ENCODE peak calls at places on chromosome 17, in nine cellular contexts. One of them, this sample, is unnamed.

GRCh38 chr17:46057366-46057765 is 58.3 kb downstream of the STH start:
- DNase-seq in left lung: no peak
- DNase-seq in endothelial cell: no peak
- DNase-seq in stimulated activated CD4-positive, alpha-beta T cell treated with anti-CD3 and anti-CD28 coated beads, TNF-alpha, amount 100 ng/mL, for 1 hour: no peak
- DNase-seq in HTR-8/SVneo: no peak
- DNase-seq in glutamatergic neuron: no peak
- DNase-seq in sciatic nerve: no peak
- DNase-seq in kidney epithelial cell: no peak
- DNase-seq in ovary: no peak
- DNase-seq in this sample: no peak

GRCh38 chr17:33725675-33726271 is 432.7 kb upstream of the ASIC2 start:
- DNase-seq in HTR-8/SVneo: peak; percentile 15
- DNase-seq in glutamatergic neuron: peak; percentile 76
- DNase-seq in left lung: no peak
- DNase-seq in endothelial cell: peak; percentile 74
- DNase-seq in stimulated activated CD4-positive, alpha-beta T cell treated with anti-CD3 and anti-CD28 coated beads, TNF-alpha, amount 100 ng/mL, for 1 hour: no peak
- DNase-seq in kidney epithelial cell: no peak
- DNase-seq in ovary: no peak
- DNase-seq in sciatic nerve: no peak
- DNase-seq in this sample: peak; percentile 64

GRCh38 chr17:7043544-7044268 is at the start of gene SLC16A11:
- DNase-seq in left lung: peak; percentile 86
- DNase-seq in stimulated activated CD4-positive, alpha-beta T cell treated with anti-CD3 and anti-CD28 coated beads, TNF-alpha, amount 100 ng/mL, for 1 hour: no peak
- DNase-seq in endothelial cell: no peak
- DNase-seq in sciatic nerve: no peak
- DNase-seq in glutamatergic neuron: peak; percentile 55
- DNase-seq in kidney epithelial cell: no peak
- DNase-seq in HTR-8/SVneo: no peak
- DNase-seq in ovary: no peak
- DNase-seq in this sample: peak; percentile 72

GRCh38 chr17:8975091-8975707 is 9.7 kb upstream of the PIK3R5 start:
- DNase-seq in ovary: no peak
- DNase-seq in endothelial cell: no peak
- DNase-seq in stimulated activated CD4-positive, alpha-beta T cell treated with anti-CD3 and anti-CD28 coated beads, TNF-alpha, amount 100 ng/mL, for 1 hour: no peak
- DNase-seq in HTR-8/SVneo: no peak
- DNase-seq in kidney epithelial cell: no peak
- DNase-seq in left lung: no peak
- DNase-seq in glutamatergic neuron: no peak
- DNase-seq in sciatic nerve: no peak
- DNase-seq in this sample: no peak

GRCh38 chr17:28042657-28042720 is at the start of gene NLK:
- DNase-seq in stimulated activated CD4-positive, alpha-beta T cell treated with anti-CD3 and anti-CD28 coated beads, TNF-alpha, amount 100 ng/mL, for 1 hour: no peak
- DNase-seq in HTR-8/SVneo: no peak
- DNase-seq in sciatic nerve: no peak
- DNase-seq in endothelial cell: no peak
- DNase-seq in left lung: no peak
- DNase-seq in ovary: no peak
- DNase-seq in glutamatergic neuron: no peak
- DNase-seq in kidney epithelial cell: no peak
- DNase-seq in this sample: no peak

GRCh38 chr17:19645608-19646250 is 2.8 kb upstream of the ALDH3A2 start:
- DNase-seq in sciatic nerve: no peak
- DNase-seq in ovary: no peak
- DNase-seq in endothelial cell: peak; percentile 61
- DNase-seq in left lung: no peak
- DNase-seq in kidney epithelial cell: no peak
- DNase-seq in stimulated activated CD4-positive, alpha-beta T cell treated with anti-CD3 and anti-CD28 coated beads, TNF-alpha, amount 100 ng/mL, for 1 hour: no peak
- DNase-seq in HTR-8/SVneo: peak; percentile 39
- DNase-seq in glutamatergic neuron: peak; percentile 64
- DNase-seq in this sample: peak; percentile 68

GRCh38 chr17:1241904-1242303 is 28.3 kb upstream of the BHLHA9 start:
- DNase-seq in ovary: no peak
- DNase-seq in endothelial cell: no peak
- DNase-seq in HTR-8/SVneo: no peak
- DNase-seq in left lung: no peak
- DNase-seq in stimulated activated CD4-positive, alpha-beta T cell treated with anti-CD3 and anti-CD28 coated beads, TNF-alpha, amount 100 ng/mL, for 1 hour: no peak
- DNase-seq in kidney epithelial cell: no peak
- DNase-seq in glutamatergic neuron: no peak
- DNase-seq in sciatic nerve: no peak
- DNase-seq in this sample: no peak

GRCh38 chr17:63665527-63666214 is 34.3 kb downstream of the LIMD2 start:
- DNase-seq in endothelial cell: peak; percentile 24
- DNase-seq in glutamatergic neuron: no peak
- DNase-seq in stimulated activated CD4-positive, alpha-beta T cell treated with anti-CD3 and anti-CD28 coated beads, TNF-alpha, amount 100 ng/mL, for 1 hour: no peak
- DNase-seq in ovary: no peak
- DNase-seq in HTR-8/SVneo: no peak
- DNase-seq in kidney epithelial cell: no peak
- DNase-seq in sciatic nerve: no peak
- DNase-seq in left lung: no peak
- DNase-seq in this sample: no peak

GRCh38 chr17:34308376-34308775 is 10.9 kb upstream of the CCL8 start:
- DNase-seq in ovary: no peak
- DNase-seq in endothelial cell: no peak
- DNase-seq in left lung: no peak
- DNase-seq in kidney epithelial cell: no peak
- DNase-seq in glutamatergic neuron: no peak
- DNase-seq in HTR-8/SVneo: no peak
- DNase-seq in stimulated activated CD4-positive, alpha-beta T cell treated with anti-CD3 and anti-CD28 coated beads, TNF-alpha, amount 100 ng/mL, for 1 hour: no peak
- DNase-seq in sciatic nerve: no peak
- DNase-seq in this sample: no peak

GRCh38 chr17:21286066-21286770 is 1.7 kb downstream of the MAP2K3 start:
- DNase-seq in left lung: peak; percentile 92
- DNase-seq in glutamatergic neuron: no peak
- DNase-seq in HTR-8/SVneo: peak; percentile 99
- DNase-seq in kidney epithelial cell: peak; percentile 96
- DNase-seq in endothelial cell: peak; percentile 50
- DNase-seq in ovary: peak; percentile 77
- DNase-seq in sciatic nerve: peak; percentile 90
- DNase-seq in stimulated activated CD4-positive, alpha-beta T cell treated with anti-CD3 and anti-CD28 coated beads, TNF-alpha, amount 100 ng/mL, for 1 hour: no peak
- DNase-seq in this sample: no peak

GRCh38 chr17:9488556-9488955 is 87.1 kb downstream of the STX8 start:
- DNase-seq in endothelial cell: no peak
- DNase-seq in sciatic nerve: no peak
- DNase-seq in stimulated activated CD4-positive, alpha-beta T cell treated with anti-CD3 and anti-CD28 coated beads, TNF-alpha, amount 100 ng/mL, for 1 hour: no peak
- DNase-seq in kidney epithelial cell: no peak
- DNase-seq in left lung: no peak
- DNase-seq in HTR-8/SVneo: no peak
- DNase-seq in ovary: no peak
- DNase-seq in glutamatergic neuron: no peak
- DNase-seq in this sample: no peak

GRCh38 chr17:79126139-79126538 is 51.5 kb downstream of the ENGASE start:
- DNase-seq in stimulated activated CD4-positive, alpha-beta T cell treated with anti-CD3 and anti-CD28 coated beads, TNF-alpha, amount 100 ng/mL, for 1 hour: no peak
- DNase-seq in glutamatergic neuron: no peak
- DNase-seq in left lung: no peak
- DNase-seq in kidney epithelial cell: no peak
- DNase-seq in endothelial cell: no peak
- DNase-seq in sciatic nerve: no peak
- DNase-seq in ovary: no peak
- DNase-seq in HTR-8/SVneo: no peak
- DNase-seq in this sample: peak; percentile 73

GRCh38 chr17:48025904-48026502 is 11.6 kb downstream of the COPZ2 start:
- DNase-seq in kidney epithelial cell: no peak
- DNase-seq in stimulated activated CD4-positive, alpha-beta T cell treated with anti-CD3 and anti-CD28 coated beads, TNF-alpha, amount 100 ng/mL, for 1 hour: no peak
- DNase-seq in ovary: peak; percentile 44
- DNase-seq in glutamatergic neuron: no peak
- DNase-seq in left lung: no peak
- DNase-seq in endothelial cell: no peak
- DNase-seq in HTR-8/SVneo: no peak
- DNase-seq in sciatic nerve: peak; percentile 69
- DNase-seq in this sample: no peak

GRCh38 chr17:11495616-11496015 is 102.7 kb upstream of the DNAH9 start:
- DNase-seq in endothelial cell: no peak
- DNase-seq in glutamatergic neuron: no peak
- DNase-seq in sciatic nerve: no peak
- DNase-seq in left lung: no peak
- DNase-seq in kidney epithelial cell: no peak
- DNase-seq in HTR-8/SVneo: no peak
- DNase-seq in ovary: no peak
- DNase-seq in stimulated activated CD4-positive, alpha-beta T cell treated with anti-CD3 and anti-CD28 coated beads, TNF-alpha, amount 100 ng/mL, for 1 hour: no peak
- DNase-seq in this sample: no peak

GRCh38 chr17:29711588-29712385 is 89.1 kb upstream of the CORO6 start:
- DNase-seq in stimulated activated CD4-positive, alpha-beta T cell treated with anti-CD3 and anti-CD28 coated beads, TNF-alpha, amount 100 ng/mL, for 1 hour: no peak
- DNase-seq in left lung: no peak
- DNase-seq in HTR-8/SVneo: no peak
- DNase-seq in sciatic nerve: no peak
- DNase-seq in endothelial cell: no peak
- DNase-seq in ovary: no peak
- DNase-seq in kidney epithelial cell: no peak
- DNase-seq in glutamatergic neuron: no peak
- DNase-seq in this sample: no peak

GRCh38 chr17:42408076-42408475 is 15.0 kb downstream of the CAVIN1 start:
- DNase-seq in HTR-8/SVneo: no peak
- DNase-seq in sciatic nerve: peak; percentile 81
- DNase-seq in left lung: no peak
- DNase-seq in kidney epithelial cell: no peak
- DNase-seq in glutamatergic neuron: no peak
- DNase-seq in endothelial cell: peak; percentile 60
- DNase-seq in ovary: no peak
- DNase-seq in stimulated activated CD4-positive, alpha-beta T cell treated with anti-CD3 and anti-CD28 coated beads, TNF-alpha, amount 100 ng/mL, for 1 hour: no peak
- DNase-seq in this sample: no peak

GRCh38 chr17:16934133-16934795 is 37.7 kb downstream of the TNFRSF13B start:
- DNase-seq in ovary: no peak
- DNase-seq in left lung: peak; percentile 61
- DNase-seq in HTR-8/SVneo: no peak
- DNase-seq in glutamatergic neuron: no peak
- DNase-seq in sciatic nerve: peak; percentile 36
- DNase-seq in stimulated activated CD4-positive, alpha-beta T cell treated with anti-CD3 and anti-CD28 coated beads, TNF-alpha, amount 100 ng/mL, for 1 hour: no peak
- DNase-seq in kidney epithelial cell: no peak
- DNase-seq in endothelial cell: no peak
- DNase-seq in this sample: no peak

GRCh38 chr17:78237403-78238012 is 6.1 kb downstream of the TMEM235 start:
- DNase-seq in endothelial cell: no peak
- DNase-seq in left lung: no peak
- DNase-seq in HTR-8/SVneo: no peak
- DNase-seq in sciatic nerve: no peak
- DNase-seq in kidney epithelial cell: no peak
- DNase-seq in stimulated activated CD4-positive, alpha-beta T cell treated with anti-CD3 and anti-CD28 coated beads, TNF-alpha, amount 100 ng/mL, for 1 hour: no peak
- DNase-seq in glutamatergic neuron: peak; percentile 22
- DNase-seq in ovary: peak; percentile 80
- DNase-seq in this sample: no peak

GRCh38 chr17:75481194-75482059 is 25.0 kb downstream of the TMEM94 start:
- DNase-seq in sciatic nerve: no peak
- DNase-seq in kidney epithelial cell: no peak
- DNase-seq in HTR-8/SVneo: no peak
- DNase-seq in stimulated activated CD4-positive, alpha-beta T cell treated with anti-CD3 and anti-CD28 coated beads, TNF-alpha, amount 100 ng/mL, for 1 hour: no peak
- DNase-seq in ovary: no peak
- DNase-seq in glutamatergic neuron: no peak
- DNase-seq in left lung: peak; percentile 58
- DNase-seq in endothelial cell: no peak
- DNase-seq in this sample: peak; percentile 89

GRCh38 chr17:76438906-76439305 is 14.0 kb downstream of the UBE2O start:
- DNase-seq in kidney epithelial cell: no peak
- DNase-seq in left lung: no peak
- DNase-seq in sciatic nerve: no peak
- DNase-seq in ovary: no peak
- DNase-seq in HTR-8/SVneo: no peak
- DNase-seq in glutamatergic neuron: no peak
- DNase-seq in endothelial cell: no peak
- DNase-seq in stimulated activated CD4-positive, alpha-beta T cell treated with anti-CD3 and anti-CD28 coated beads, TNF-alpha, amount 100 ng/mL, for 1 hour: no peak
- DNase-seq in this sample: no peak

GRCh38 chr17:55728361-55728760 is 5.7 kb upstream of the TMEM100 start:
- DNase-seq in kidney epithelial cell: no peak
- DNase-seq in stimulated activated CD4-positive, alpha-beta T cell treated with anti-CD3 and anti-CD28 coated beads, TNF-alpha, amount 100 ng/mL, for 1 hour: no peak
- DNase-seq in sciatic nerve: no peak
- DNase-seq in left lung: no peak
- DNase-seq in ovary: no peak
- DNase-seq in HTR-8/SVneo: no peak
- DNase-seq in endothelial cell: no peak
- DNase-seq in glutamatergic neuron: no peak
- DNase-seq in this sample: no peak

GRCh38 chr17:58970966-58971575 is 135.6 kb downstream of the TRIM37 start:
- DNase-seq in stimulated activated CD4-positive, alpha-beta T cell treated with anti-CD3 and anti-CD28 coated beads, TNF-alpha, amount 100 ng/mL, for 1 hour: no peak
- DNase-seq in left lung: no peak
- DNase-seq in ovary: no peak
- DNase-seq in endothelial cell: no peak
- DNase-seq in glutamatergic neuron: no peak
- DNase-seq in HTR-8/SVneo: no peak
- DNase-seq in kidney epithelial cell: no peak
- DNase-seq in sciatic nerve: no peak
- DNase-seq in this sample: no peak

GRCh38 chr17:47232465-47232864 is 21.2 kb upstream of the ITGB3 start:
- DNase-seq in endothelial cell: no peak
- DNase-seq in ovary: no peak
- DNase-seq in glutamatergic neuron: no peak
- DNase-seq in HTR-8/SVneo: no peak
- DNase-seq in stimulated activated CD4-positive, alpha-beta T cell treated with anti-CD3 and anti-CD28 coated beads, TNF-alpha, amount 100 ng/mL, for 1 hour: no peak
- DNase-seq in kidney epithelial cell: no peak
- DNase-seq in left lung: no peak
- DNase-seq in sciatic nerve: peak; percentile 8
- DNase-seq in this sample: no peak

GRCh38 chr17:12727076-12727750 is 61.5 kb downstream of the MYOCD start:
- DNase-seq in stimulated activated CD4-positive, alpha-beta T cell treated with anti-CD3 and anti-CD28 coated beads, TNF-alpha, amount 100 ng/mL, for 1 hour: no peak
- DNase-seq in HTR-8/SVneo: no peak
- DNase-seq in glutamatergic neuron: no peak
- DNase-seq in left lung: no peak
- DNase-seq in sciatic nerve: no peak
- DNase-seq in ovary: no peak
- DNase-seq in kidney epithelial cell: no peak
- DNase-seq in endothelial cell: no peak
- DNase-seq in this sample: no peak

GRCh38 chr17:80219013-80219776 is 938 bp downstream of the SGSH start:
- DNase-seq in ovary: peak; percentile 73
- DNase-seq in HTR-8/SVneo: peak; percentile 69
- DNase-seq in stimulated activated CD4-positive, alpha-beta T cell treated with anti-CD3 and anti-CD28 coated beads, TNF-alpha, amount 100 ng/mL, for 1 hour: peak; percentile 86
- DNase-seq in sciatic nerve: peak; percentile 87
- DNase-seq in kidney epithelial cell: peak; percentile 52
- DNase-seq in endothelial cell: peak; percentile 19
- DNase-seq in glutamatergic neuron: no peak
- DNase-seq in left lung: peak; percentile 90
- DNase-seq in this sample: no peak

GRCh38 chr17:42895185-42895555 is 5.4 kb upstream of the G6PC1 start:
- DNase-seq in left lung: no peak
- DNase-seq in glutamatergic neuron: no peak
- DNase-seq in HTR-8/SVneo: peak; percentile 68
- DNase-seq in sciatic nerve: no peak
- DNase-seq in ovary: peak; percentile 34
- DNase-seq in endothelial cell: no peak
- DNase-seq in stimulated activated CD4-positive, alpha-beta T cell treated with anti-CD3 and anti-CD28 coated beads, TNF-alpha, amount 100 ng/mL, for 1 hour: no peak
- DNase-seq in kidney epithelial cell: peak; percentile 77
- DNase-seq in this sample: no peak

GRCh38 chr17:68199837-68200688 is 47.8 kb upstream of the AMZ2 start:
- DNase-seq in HTR-8/SVneo: no peak
- DNase-seq in stimulated activated CD4-positive, alpha-beta T cell treated with anti-CD3 and anti-CD28 coated beads, TNF-alpha, amount 100 ng/mL, for 1 hour: no peak
- DNase-seq in ovary: no peak
- DNase-seq in glutamatergic neuron: no peak
- DNase-seq in left lung: no peak
- DNase-seq in kidney epithelial cell: no peak
- DNase-seq in sciatic nerve: no peak
- DNase-seq in endothelial cell: no peak
- DNase-seq in this sample: no peak